ENCODE peak calls at places on chromosomes 3 and 15, in six cellular contexts. One of them, this sample, is unnamed. For H3K27me3, the result is how much of the 10 kb centered on the place peaks cover.

GRCh38 chr15:99450896-99451358 is 114.9 kb upstream of the MEF2A start:
- DNase-seq in IMR-90: no peak
- DNase-seq in Peyer's patch: peak
- DNase-seq in H1: peak
- DNase-seq in heart left ventricle: peak
- DNase-seq in breast epithelium: peak
- DNase-seq in this sample: peak

GRCh38 chr3:195133462-195133861 is 137.5 kb downstream of the XXYLT1 start:
- DNase-seq in IMR-90: peak
- DNase-seq in Peyer's patch: no peak
- DNase-seq in H1: no peak
- DNase-seq in heart left ventricle: no peak
- DNase-seq in breast epithelium: no peak
- DNase-seq in this sample: peak

GRCh38 chr3:17023006-17023664 is 138.4 kb downstream of the PLCL2 start:
- DNase-seq in IMR-90: peak
- DNase-seq in Peyer's patch: no peak
- DNase-seq in H1: no peak
- DNase-seq in heart left ventricle: no peak
- DNase-seq in breast epithelium: no peak
- DNase-seq in this sample: no peak

GRCh38 chr15:81338422-81339007 is 14.6 kb upstream of the STARD5 start:
- DNase-seq in IMR-90: peak
- DNase-seq in Peyer's patch: no peak
- DNase-seq in H1: peak
- DNase-seq in heart left ventricle: peak
- DNase-seq in breast epithelium: no peak
- DNase-seq in this sample: peak

GRCh38 chr3:194313642-194314430 is 37.3 kb downstream of the CPN2 start:
- DNase-seq in IMR-90: no peak
- DNase-seq in Peyer's patch: peak
- DNase-seq in H1: no peak
- DNase-seq in heart left ventricle: peak
- DNase-seq in breast epithelium: no peak
- DNase-seq in this sample: peak

GRCh38 chr3:43770426-43771103 is 79.8 kb downstream of the ABHD5 start:
- DNase-seq in IMR-90: no peak
- DNase-seq in Peyer's patch: peak
- DNase-seq in H1: no peak
- DNase-seq in heart left ventricle: peak
- DNase-seq in breast epithelium: no peak
- DNase-seq in this sample: peak

GRCh38 chr3:109275702-109276293 is 40.5 kb downstream of the DPPA2 start:
- DNase-seq in IMR-90: peak
- DNase-seq in Peyer's patch: no peak
- DNase-seq in H1: peak
- DNase-seq in heart left ventricle: no peak
- DNase-seq in breast epithelium: no peak
- DNase-seq in this sample: no peak

GRCh38 chr3:38281895-38282686 is at the start of gene SLC22A14:
- DNase-seq in IMR-90: no peak
- DNase-seq in Peyer's patch: no peak
- DNase-seq in H1: peak
- DNase-seq in heart left ventricle: no peak
- DNase-seq in breast epithelium: no peak
- DNase-seq in this sample: no peak

GRCh38 chr15:73870700-73871408 is 2.5 kb upstream of the TBC1D21 start:
- DNase-seq in IMR-90: peak
- DNase-seq in Peyer's patch: peak
- DNase-seq in H1: no peak
- DNase-seq in heart left ventricle: peak
- DNase-seq in breast epithelium: no peak
- DNase-seq in this sample: peak

GRCh38 chr3:167657684-167658225 is 4.0 kb upstream of the WDR49 start:
- DNase-seq in IMR-90: no peak
- DNase-seq in Peyer's patch: no peak
- DNase-seq in H1: no peak
- DNase-seq in heart left ventricle: no peak
- DNase-seq in breast epithelium: no peak
- DNase-seq in this sample: no peak

GRCh38 chr3:118943597-118943996 is 91.0 kb downstream of the IGSF11 start:
- DNase-seq in IMR-90: no peak
- DNase-seq in Peyer's patch: no peak
- DNase-seq in H1: no peak
- DNase-seq in heart left ventricle: no peak
- DNase-seq in breast epithelium: no peak
- DNase-seq in this sample: no peak

GRCh38 chr15:85950101-85950500 is 129.6 kb upstream of the AGBL1 start:
- DNase-seq in IMR-90: no peak
- DNase-seq in Peyer's patch: no peak
- DNase-seq in H1: no peak
- DNase-seq in heart left ventricle: peak
- DNase-seq in breast epithelium: no peak
- DNase-seq in this sample: no peak

GRCh38 chr15:80234883-80235282 is 17.1 kb downstream of the CTXND1 start:
- DNase-seq in IMR-90: peak
- DNase-seq in Peyer's patch: no peak
- DNase-seq in H1: peak
- DNase-seq in heart left ventricle: no peak
- DNase-seq in breast epithelium: no peak
- DNase-seq in this sample: no peak

GRCh38 chr3:174949523-174949922 is 90.4 kb downstream of the NAALADL2 start:
- DNase-seq in IMR-90: peak
- DNase-seq in Peyer's patch: no peak
- DNase-seq in H1: no peak
- DNase-seq in heart left ventricle: no peak
- DNase-seq in breast epithelium: no peak
- DNase-seq in this sample: no peak

GRCh38 chr3:177602601-177603136 is 405.4 kb upstream of the TBL1XR1 start:
- DNase-seq in IMR-90: peak
- DNase-seq in Peyer's patch: no peak
- DNase-seq in H1: no peak
- DNase-seq in heart left ventricle: no peak
- DNase-seq in breast epithelium: no peak
- DNase-seq in this sample: no peak

GRCh38 chr3:89619263-89619662 is 511.8 kb downstream of the EPHA3 start:
- DNase-seq in IMR-90: no peak
- DNase-seq in Peyer's patch: no peak
- DNase-seq in H1: no peak
- DNase-seq in heart left ventricle: no peak
- DNase-seq in breast epithelium: no peak
- DNase-seq in this sample: no peak

GRCh38 chr15:92653366-92653765 is 2.2 kb downstream of the FAM174B start:
- DNase-seq in IMR-90: no peak
- DNase-seq in Peyer's patch: no peak
- DNase-seq in H1: no peak
- DNase-seq in heart left ventricle: no peak
- DNase-seq in breast epithelium: no peak
- DNase-seq in this sample: no peak

GRCh38 chr3:84738101-84738500 is 220.7 kb upstream of the CADM2 start:
- DNase-seq in IMR-90: no peak
- DNase-seq in Peyer's patch: no peak
- DNase-seq in H1: no peak
- DNase-seq in heart left ventricle: no peak
- DNase-seq in breast epithelium: no peak
- DNase-seq in this sample: no peak

GRCh38 chr15:42353061-42353460 is 6.2 kb upstream of the CAPN3 start:
- DNase-seq in IMR-90: no peak
- DNase-seq in Peyer's patch: no peak
- DNase-seq in H1: no peak
- DNase-seq in heart left ventricle: no peak
- DNase-seq in breast epithelium: no peak
- DNase-seq in this sample: no peak

GRCh38 chr3:56952051-56952450 is 108.4 kb upstream of the SPATA12 start:
- DNase-seq in IMR-90: no peak
- DNase-seq in Peyer's patch: no peak
- DNase-seq in H1: no peak
- DNase-seq in heart left ventricle: no peak
- DNase-seq in breast epithelium: no peak
- DNase-seq in this sample: no peak

GRCh38 chr3:15346516-15346915 is 14.1 kb upstream of the SH3BP5 start:
- DNase-seq in IMR-90: no peak
- DNase-seq in Peyer's patch: no peak
- DNase-seq in H1: no peak
- DNase-seq in heart left ventricle: no peak
- DNase-seq in breast epithelium: no peak
- DNase-seq in this sample: no peak

GRCh38 chr3:11350374-11350773 is 78.2 kb downstream of the ATG7 start:
- DNase-seq in IMR-90: peak
- DNase-seq in Peyer's patch: no peak
- DNase-seq in H1: no peak
- DNase-seq in heart left ventricle: no peak
- DNase-seq in breast epithelium: no peak
- DNase-seq in this sample: no peak

GRCh38 chr3:13673207-13673606 is 124.3 kb downstream of the FBLN2 start:
- DNase-seq in IMR-90: no peak
- DNase-seq in Peyer's patch: no peak
- DNase-seq in H1: no peak
- DNase-seq in heart left ventricle: no peak
- DNase-seq in breast epithelium: no peak
- DNase-seq in this sample: no peak
- H3K27me3 ChIP-seq in IMR-90: under half
- H3K27me3 ChIP-seq in Peyer's patch: under half
- H3K27me3 ChIP-seq in H1: under half
- H3K27me3 ChIP-seq in heart left ventricle: under half
- H3K27me3 ChIP-seq in breast epithelium: under half
- H3K27me3 ChIP-seq in this sample: under half

DNA sequence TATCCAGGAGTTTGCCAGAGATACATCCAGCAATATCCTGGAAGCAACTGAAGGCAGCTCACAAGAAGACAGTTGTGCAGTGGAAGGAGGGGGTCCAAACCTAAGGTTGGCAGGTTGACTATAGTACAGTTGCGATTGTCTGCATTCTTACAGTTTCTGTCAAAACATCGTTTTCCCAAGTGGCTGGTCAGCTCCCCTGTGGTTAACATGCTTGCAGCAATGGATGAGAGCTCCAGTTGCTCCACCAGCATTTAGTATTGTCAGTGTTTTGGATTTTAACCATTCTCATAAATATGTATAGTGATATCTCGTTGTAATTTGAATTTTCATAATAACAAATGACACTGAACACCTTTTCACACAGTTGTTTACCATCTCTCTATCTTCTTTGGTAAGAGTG is 31.5 kb downstream of the KLF13 start:
- DNase-seq in IMR-90: no peak
- DNase-seq in Peyer's patch: no peak
- DNase-seq in H1: no peak
- DNase-seq in heart left ventricle: no peak
- DNase-seq in breast epithelium: no peak
- DNase-seq in this sample: no peak
- TF ChIP-seq POLR2A in IMR-90: no peak
- TF ChIP-seq POLR2A in Peyer's patch: no peak
- TF ChIP-seq POLR2A in H1: no peak
- TF ChIP-seq POLR2A in heart left ventricle: no peak
- TF ChIP-seq POLR2A in breast epithelium: no peak
- TF ChIP-seq POLR2A in this sample: no peak

GRCh38 chr15:29471306-29471705 is 201.7 kb upstream of the NSMCE3 start:
- DNase-seq in IMR-90: no peak
- DNase-seq in Peyer's patch: no peak
- DNase-seq in H1: no peak
- DNase-seq in heart left ventricle: no peak
- DNase-seq in breast epithelium: no peak
- DNase-seq in this sample: no peak

GRCh38 chr15:29470794-29471193 is 201.2 kb upstream of the NSMCE3 start:
- DNase-seq in IMR-90: no peak
- DNase-seq in Peyer's patch: no peak
- DNase-seq in H1: no peak
- DNase-seq in heart left ventricle: no peak
- DNase-seq in breast epithelium: no peak
- DNase-seq in this sample: no peak

GRCh38 chr15:29471757-29472156 is 202.1 kb upstream of the NSMCE3 start:
- DNase-seq in IMR-90: no peak
- DNase-seq in Peyer's patch: no peak
- DNase-seq in H1: no peak
- DNase-seq in heart left ventricle: no peak
- DNase-seq in breast epithelium: no peak
- DNase-seq in this sample: no peak

GRCh38 chr15:29468899-29469298 is 199.3 kb upstream of the NSMCE3 start:
- DNase-seq in IMR-90: no peak
- DNase-seq in Peyer's patch: no peak
- DNase-seq in H1: no peak
- DNase-seq in heart left ventricle: no peak
- DNase-seq in breast epithelium: no peak
- DNase-seq in this sample: no peak

DNA sequence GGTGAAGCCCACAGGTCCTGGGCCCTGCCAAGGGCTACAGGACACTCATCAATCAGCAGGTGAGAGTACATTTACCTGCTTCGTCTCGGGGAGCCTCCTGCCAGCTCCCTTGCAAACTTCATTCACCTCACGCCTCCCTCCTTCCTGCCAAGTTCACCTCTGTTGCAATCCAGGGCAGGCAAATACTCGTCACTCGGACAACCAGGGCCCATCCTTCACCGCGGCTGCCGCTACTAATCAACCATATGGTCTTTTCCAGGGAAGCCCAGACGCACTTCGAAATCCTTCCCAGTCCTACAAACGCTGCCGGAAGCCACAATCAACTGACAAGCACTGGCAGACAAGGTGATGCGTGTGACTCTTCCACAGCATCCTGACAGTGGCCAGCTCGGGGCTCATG is 200.7 kb upstream of the NSMCE3 start:
- DNase-seq in IMR-90: no peak
- DNase-seq in Peyer's patch: no peak
- DNase-seq in H1: no peak
- DNase-seq in heart left ventricle: no peak
- DNase-seq in breast epithelium: no peak
- DNase-seq in this sample: no peak
- H3K27me3 ChIP-seq in IMR-90: under half
- H3K27me3 ChIP-seq in Peyer's patch: under half
- H3K27me3 ChIP-seq in H1: under half
- H3K27me3 ChIP-seq in heart left ventricle: under half
- H3K27me3 ChIP-seq in breast epithelium: under half
- H3K27me3 ChIP-seq in this sample: under half

GRCh38 chr15:67062365-67062985 is 2.9 kb upstream of the SMAD3 start:
- DNase-seq in IMR-90: no peak
- DNase-seq in Peyer's patch: peak
- DNase-seq in H1: no peak
- DNase-seq in heart left ventricle: no peak
- DNase-seq in breast epithelium: no peak
- DNase-seq in this sample: no peak
- TF ChIP-seq POLR2A in IMR-90: no peak
- TF ChIP-seq POLR2A in Peyer's patch: no peak
- TF ChIP-seq POLR2A in H1: no peak
- TF ChIP-seq POLR2A in heart left ventricle: no peak
- TF ChIP-seq POLR2A in breast epithelium: no peak
- TF ChIP-seq POLR2A in this sample: no peak

DNA sequence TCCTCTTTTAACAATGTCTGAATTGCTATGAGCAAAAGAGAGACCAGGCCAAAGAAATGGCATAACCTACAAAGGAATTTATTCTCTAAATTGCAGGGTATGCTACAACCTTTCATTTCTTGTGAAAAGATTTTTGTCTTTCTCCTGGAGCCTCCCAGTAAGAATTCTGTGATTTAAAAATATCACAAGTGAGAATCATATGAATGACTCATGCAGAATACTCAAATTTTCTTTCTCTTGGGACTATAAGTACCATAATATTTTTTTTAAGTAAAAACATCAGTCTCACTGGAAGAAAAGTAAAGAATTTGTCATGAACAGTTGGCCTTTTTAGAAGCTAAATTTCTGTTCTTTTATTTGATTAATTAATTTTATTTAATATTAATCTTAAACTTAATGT is 26.3 kb downstream of the SYNPR start:
- DNase-seq in IMR-90: no peak
- DNase-seq in Peyer's patch: no peak
- DNase-seq in H1: no peak
- DNase-seq in heart left ventricle: no peak
- DNase-seq in breast epithelium: no peak
- DNase-seq in this sample: no peak
- H3K27me3 ChIP-seq in IMR-90: under half
- H3K27me3 ChIP-seq in Peyer's patch: under half
- H3K27me3 ChIP-seq in H1: under half
- H3K27me3 ChIP-seq in heart left ventricle: under half
- H3K27me3 ChIP-seq in breast epithelium: under half
- H3K27me3 ChIP-seq in this sample: under half

This sample was measured in uterus.